ENCODE peak calls at places on chromosomes 11 and 22, in six cellular contexts. One of them, this sample, is unnamed. For H3K4me1 and H3K9me3, the result is how much of the 10 kb centered on the place peaks cover.

GRCh38 chr22:30371321-30371720 is 14.5 kb downstream of the CCDC157 start:
- DNase-seq in GM23248: no peak
- DNase-seq in CD8-positive, alpha-beta memory T cell: no peak
- DNase-seq in Caco-2: no peak
- DNase-seq in CD4-positive, alpha-beta memory T cell: no peak
- DNase-seq in IMR-90: no peak
- DNase-seq in this sample: no peak

GRCh38 chr11:45143494-45143893 is 2.9 kb upstream of the PRDM11 start:
- DNase-seq in IMR-90: no peak
- DNase-seq in CD8-positive, alpha-beta memory T cell: no peak
- DNase-seq in GM23248: no peak
- DNase-seq in Caco-2: no peak
- DNase-seq in CD4-positive, alpha-beta memory T cell: no peak
- DNase-seq in this sample: no peak

GRCh38 chr11:120715239-120715638 is 203.7 kb downstream of the GRIK4 start:
- DNase-seq in IMR-90: no peak
- DNase-seq in GM23248: peak
- DNase-seq in CD4-positive, alpha-beta memory T cell: no peak
- DNase-seq in CD8-positive, alpha-beta memory T cell: no peak
- DNase-seq in Caco-2: no peak
- DNase-seq in this sample: no peak

GRCh38 chr11:67025750-67026149 is 2.8 kb downstream of the SYT12 start:
- DNase-seq in GM23248: no peak
- DNase-seq in CD4-positive, alpha-beta memory T cell: no peak
- DNase-seq in IMR-90: no peak
- DNase-seq in Caco-2: no peak
- DNase-seq in CD8-positive, alpha-beta memory T cell: no peak
- DNase-seq in this sample: no peak

GRCh38 chr22:32620992-32621391 is 146.4 kb downstream of the FBXO7 start:
- DNase-seq in IMR-90: no peak
- DNase-seq in CD4-positive, alpha-beta memory T cell: no peak
- DNase-seq in CD8-positive, alpha-beta memory T cell: no peak
- DNase-seq in GM23248: no peak
- DNase-seq in Caco-2: no peak
- DNase-seq in this sample: no peak

GRCh38 chr11:821513-822371 is 3.0 kb downstream of the PNPLA2 start:
- DNase-seq in IMR-90: no peak
- DNase-seq in CD4-positive, alpha-beta memory T cell: no peak
- DNase-seq in CD8-positive, alpha-beta memory T cell: no peak
- DNase-seq in Caco-2: no peak
- DNase-seq in GM23248: no peak
- DNase-seq in this sample: no peak

GRCh38 chr11:100863080-100863581 is 176.0 kb downstream of the ARHGAP42 start:
- DNase-seq in IMR-90: peak
- DNase-seq in Caco-2: no peak
- DNase-seq in CD4-positive, alpha-beta memory T cell: no peak
- DNase-seq in GM23248: peak
- DNase-seq in CD8-positive, alpha-beta memory T cell: no peak
- DNase-seq in this sample: no peak

GRCh38 chr11:120566176-120566575 is 54.6 kb downstream of the GRIK4 start:
- DNase-seq in CD8-positive, alpha-beta memory T cell: no peak
- DNase-seq in CD4-positive, alpha-beta memory T cell: no peak
- DNase-seq in IMR-90: peak
- DNase-seq in Caco-2: peak
- DNase-seq in GM23248: peak
- DNase-seq in this sample: no peak

GRCh38 chr11:121372671-121373429 is 79.3 kb upstream of the SORL1 start:
- DNase-seq in CD8-positive, alpha-beta memory T cell: peak
- DNase-seq in GM23248: no peak
- DNase-seq in CD4-positive, alpha-beta memory T cell: no peak
- DNase-seq in IMR-90: no peak
- DNase-seq in Caco-2: no peak
- DNase-seq in this sample: peak

GRCh38 chr22:30873086-30873650 is 95.4 kb downstream of the MORC2 start:
- DNase-seq in CD4-positive, alpha-beta memory T cell: no peak
- DNase-seq in IMR-90: no peak
- DNase-seq in Caco-2: no peak
- DNase-seq in CD8-positive, alpha-beta memory T cell: no peak
- DNase-seq in GM23248: no peak
- DNase-seq in this sample: no peak

GRCh38 chr22:23613193-23613973 is 18.7 kb downstream of the DRICH1 start:
- DNase-seq in CD4-positive, alpha-beta memory T cell: no peak
- DNase-seq in CD8-positive, alpha-beta memory T cell: no peak
- DNase-seq in Caco-2: no peak
- DNase-seq in GM23248: peak
- DNase-seq in IMR-90: peak
- DNase-seq in this sample: no peak

GRCh38 chr11:132220464-132220863 is 850.0 kb downstream of the NTM start:
- DNase-seq in CD4-positive, alpha-beta memory T cell: no peak
- DNase-seq in CD8-positive, alpha-beta memory T cell: no peak
- DNase-seq in IMR-90: peak
- DNase-seq in GM23248: peak
- DNase-seq in Caco-2: no peak
- DNase-seq in this sample: no peak

GRCh38 chr22:42328130-42328821 is 57.8 kb upstream of the TCF20 start:
- DNase-seq in CD4-positive, alpha-beta memory T cell: no peak
- DNase-seq in IMR-90: no peak
- DNase-seq in Caco-2: no peak
- DNase-seq in CD8-positive, alpha-beta memory T cell: no peak
- DNase-seq in GM23248: no peak
- DNase-seq in this sample: no peak

GRCh38 chr11:115627071-115627470 is 122.9 kb upstream of the CADM1 start:
- DNase-seq in CD4-positive, alpha-beta memory T cell: no peak
- DNase-seq in Caco-2: no peak
- DNase-seq in CD8-positive, alpha-beta memory T cell: no peak
- DNase-seq in GM23248: no peak
- DNase-seq in IMR-90: no peak
- DNase-seq in this sample: no peak

GRCh38 chr11:112016088-112016764 is 9.0 kb upstream of the DLAT start:
- DNase-seq in GM23248: peak
- DNase-seq in IMR-90: peak
- DNase-seq in Caco-2: no peak
- DNase-seq in CD8-positive, alpha-beta memory T cell: no peak
- DNase-seq in CD4-positive, alpha-beta memory T cell: no peak
- DNase-seq in this sample: no peak

GRCh38 chr11:120964857-120965256 is 59.0 kb upstream of the TBCEL start:
- DNase-seq in CD4-positive, alpha-beta memory T cell: no peak
- DNase-seq in IMR-90: peak
- DNase-seq in GM23248: peak
- DNase-seq in Caco-2: no peak
- DNase-seq in CD8-positive, alpha-beta memory T cell: no peak
- DNase-seq in this sample: no peak

GRCh38 chr22:44207981-44208317 is 27.2 kb downstream of the PARVG start:
- DNase-seq in CD4-positive, alpha-beta memory T cell: no peak
- DNase-seq in CD8-positive, alpha-beta memory T cell: no peak
- DNase-seq in IMR-90: no peak
- DNase-seq in Caco-2: no peak
- DNase-seq in GM23248: no peak
- DNase-seq in this sample: no peak

GRCh38 chr11:57679396-57679795 is 11.5 kb downstream of the ZDHHC5 start:
- DNase-seq in Caco-2: no peak
- DNase-seq in GM23248: no peak
- DNase-seq in CD8-positive, alpha-beta memory T cell: no peak
- DNase-seq in CD4-positive, alpha-beta memory T cell: no peak
- DNase-seq in IMR-90: no peak
- DNase-seq in this sample: no peak

GRCh38 chr11:87895021-87895420 is 280.2 kb downstream of the RAB38 start:
- DNase-seq in CD8-positive, alpha-beta memory T cell: no peak
- DNase-seq in CD4-positive, alpha-beta memory T cell: no peak
- DNase-seq in Caco-2: no peak
- DNase-seq in GM23248: no peak
- DNase-seq in IMR-90: no peak
- DNase-seq in this sample: no peak

GRCh38 chr11:88424881-88425280 is 87.3 kb upstream of the CTSC start:
- DNase-seq in CD4-positive, alpha-beta memory T cell: no peak
- DNase-seq in CD8-positive, alpha-beta memory T cell: no peak
- DNase-seq in IMR-90: no peak
- DNase-seq in Caco-2: no peak
- DNase-seq in GM23248: no peak
- DNase-seq in this sample: no peak

GRCh38 chr11:96215094-96215782 is 127.8 kb downstream of the MAML2 start:
- DNase-seq in IMR-90: peak
- DNase-seq in GM23248: peak
- DNase-seq in CD4-positive, alpha-beta memory T cell: peak
- DNase-seq in CD8-positive, alpha-beta memory T cell: peak
- DNase-seq in Caco-2: no peak
- DNase-seq in this sample: peak

GRCh38 chr11:70464509-70465361 is 66.4 kb downstream of the CTTN start:
- DNase-seq in GM23248: no peak
- DNase-seq in IMR-90: no peak
- DNase-seq in CD4-positive, alpha-beta memory T cell: no peak
- DNase-seq in CD8-positive, alpha-beta memory T cell: no peak
- DNase-seq in Caco-2: no peak
- DNase-seq in this sample: no peak

GRCh38 chr11:61195710-61196109 is 7.6 kb upstream of the PGA3 start:
- DNase-seq in CD4-positive, alpha-beta memory T cell: no peak
- DNase-seq in IMR-90: no peak
- DNase-seq in CD8-positive, alpha-beta memory T cell: no peak
- DNase-seq in GM23248: no peak
- DNase-seq in Caco-2: no peak
- DNase-seq in this sample: no peak

GRCh38 chr11:63841554-63841953 is 2.6 kb downstream of the MARK2 start:
- DNase-seq in CD8-positive, alpha-beta memory T cell: peak
- DNase-seq in CD4-positive, alpha-beta memory T cell: no peak
- DNase-seq in GM23248: peak
- DNase-seq in IMR-90: peak
- DNase-seq in Caco-2: no peak
- DNase-seq in this sample: no peak
- H3K4me1 ChIP-seq in CD8-positive, alpha-beta memory T cell: half or more
- H3K4me1 ChIP-seq in CD4-positive, alpha-beta memory T cell: half or more
- H3K4me1 ChIP-seq in GM23248: under half
- H3K4me1 ChIP-seq in IMR-90: under half
- H3K4me1 ChIP-seq in Caco-2: half or more
- H3K4me1 ChIP-seq in this sample: half or more

GRCh38 chr22:50640857-50641647 is 13.1 kb upstream of the ARSA start:
- DNase-seq in GM23248: no peak
- DNase-seq in CD8-positive, alpha-beta memory T cell: no peak
- DNase-seq in CD4-positive, alpha-beta memory T cell: no peak
- DNase-seq in IMR-90: no peak
- DNase-seq in Caco-2: no peak
- DNase-seq in this sample: no peak
- H3K4me3 ChIP-seq in GM23248: no peak
- H3K4me3 ChIP-seq in CD8-positive, alpha-beta memory T cell: no peak
- H3K4me3 ChIP-seq in CD4-positive, alpha-beta memory T cell: no peak
- H3K4me3 ChIP-seq in IMR-90: no peak
- H3K4me3 ChIP-seq in Caco-2: no peak
- H3K4me3 ChIP-seq in this sample: no peak

GRCh38 chr22:49487950-49488349 is 339.7 kb downstream of the BRD1 start:
- DNase-seq in CD8-positive, alpha-beta memory T cell: no peak
- DNase-seq in Caco-2: peak
- DNase-seq in GM23248: no peak
- DNase-seq in CD4-positive, alpha-beta memory T cell: no peak
- DNase-seq in IMR-90: no peak
- DNase-seq in this sample: no peak

GRCh38 chr22:49488943-49489342 is 338.7 kb downstream of the BRD1 start:
- DNase-seq in GM23248: no peak
- DNase-seq in CD4-positive, alpha-beta memory T cell: no peak
- DNase-seq in Caco-2: no peak
- DNase-seq in IMR-90: no peak
- DNase-seq in CD8-positive, alpha-beta memory T cell: no peak
- DNase-seq in this sample: no peak

GRCh38 chr22:49490692-49491091 is 337.0 kb downstream of the BRD1 start:
- DNase-seq in CD8-positive, alpha-beta memory T cell: no peak
- DNase-seq in IMR-90: no peak
- DNase-seq in GM23248: no peak
- DNase-seq in CD4-positive, alpha-beta memory T cell: no peak
- DNase-seq in Caco-2: no peak
- DNase-seq in this sample: no peak

GRCh38 chr22:49491221-49491635 is 336.4 kb downstream of the BRD1 start:
- DNase-seq in Caco-2: no peak
- DNase-seq in IMR-90: no peak
- DNase-seq in CD4-positive, alpha-beta memory T cell: no peak
- DNase-seq in GM23248: no peak
- DNase-seq in CD8-positive, alpha-beta memory T cell: no peak
- DNase-seq in this sample: no peak

DNA sequence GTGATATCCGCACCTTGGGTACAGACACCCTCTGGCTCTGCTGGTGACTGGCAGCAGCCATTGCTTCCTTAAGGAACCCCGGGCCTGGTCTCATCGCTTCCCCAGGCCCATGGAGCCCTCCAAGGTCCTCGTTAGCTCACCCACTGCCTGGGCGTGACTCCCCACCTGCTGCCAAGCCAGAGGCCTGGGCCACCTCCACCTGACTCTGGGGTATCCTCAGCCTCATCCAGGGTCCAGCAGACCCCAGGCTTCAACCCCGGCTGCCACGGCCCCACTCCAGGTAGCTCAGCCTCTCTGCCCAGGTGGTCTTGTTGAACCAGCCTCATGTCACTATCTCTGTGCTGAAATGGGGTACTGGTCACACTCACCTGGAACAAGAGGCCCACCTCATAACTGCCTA is 337.9 kb downstream of the BRD1 start:
- DNase-seq in GM23248: no peak
- DNase-seq in Caco-2: no peak
- DNase-seq in CD8-positive, alpha-beta memory T cell: no peak
- DNase-seq in IMR-90: no peak
- DNase-seq in CD4-positive, alpha-beta memory T cell: no peak
- DNase-seq in this sample: no peak
- H3K9me3 ChIP-seq in GM23248: under half
- H3K9me3 ChIP-seq in Caco-2: under half
- H3K9me3 ChIP-seq in CD8-positive, alpha-beta memory T cell: under half
- H3K9me3 ChIP-seq in IMR-90: under half
- H3K9me3 ChIP-seq in CD4-positive, alpha-beta memory T cell: under half
- H3K9me3 ChIP-seq in this sample: under half

GRCh38 chr11:77407613-77408012 is 66.3 kb downstream of the PAK1 start:
- DNase-seq in IMR-90: peak
- DNase-seq in CD8-positive, alpha-beta memory T cell: no peak
- DNase-seq in Caco-2: no peak
- DNase-seq in CD4-positive, alpha-beta memory T cell: no peak
- DNase-seq in GM23248: peak
- DNase-seq in this sample: no peak

GRCh38 chr11:77411238-77411637 is 62.7 kb downstream of the PAK1 start:
- DNase-seq in Caco-2: no peak
- DNase-seq in CD4-positive, alpha-beta memory T cell: peak
- DNase-seq in IMR-90: peak
- DNase-seq in CD8-positive, alpha-beta memory T cell: no peak
- DNase-seq in GM23248: peak
- DNase-seq in this sample: peak

GRCh38 chr11:77410076-77410827 is 63.6 kb downstream of the PAK1 start:
- DNase-seq in CD8-positive, alpha-beta memory T cell: no peak
- DNase-seq in CD4-positive, alpha-beta memory T cell: no peak
- DNase-seq in IMR-90: no peak
- DNase-seq in Caco-2: no peak
- DNase-seq in GM23248: no peak
- DNase-seq in this sample: no peak

GRCh38 chr11:77406396-77406795 is 67.5 kb downstream of the PAK1 start:
- DNase-seq in IMR-90: no peak
- DNase-seq in Caco-2: no peak
- DNase-seq in CD4-positive, alpha-beta memory T cell: no peak
- DNase-seq in CD8-positive, alpha-beta memory T cell: no peak
- DNase-seq in GM23248: no peak
- DNase-seq in this sample: no peak

DNA sequence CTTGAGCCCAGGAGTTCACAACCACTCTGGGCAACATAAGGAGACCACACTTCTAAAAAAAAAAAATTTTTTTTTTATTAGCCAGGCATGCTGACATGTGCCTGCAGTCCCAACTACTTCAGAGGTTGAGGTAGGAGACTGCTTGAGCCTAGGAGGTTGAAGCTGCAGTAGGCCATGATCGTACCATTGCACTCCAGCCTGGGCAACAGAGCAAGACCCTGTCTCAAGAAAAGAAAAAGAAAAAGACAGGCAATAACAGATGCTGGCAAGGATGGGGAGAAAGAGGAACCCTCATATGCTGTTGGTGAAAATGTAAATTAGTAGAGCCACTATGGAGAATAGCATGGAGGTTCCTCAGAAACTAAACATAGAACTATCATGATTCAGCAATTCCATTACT is 64.8 kb downstream of the PAK1 start:
- DNase-seq in IMR-90: no peak
- DNase-seq in Caco-2: no peak
- DNase-seq in GM23248: no peak
- DNase-seq in CD4-positive, alpha-beta memory T cell: no peak
- DNase-seq in CD8-positive, alpha-beta memory T cell: no peak
- DNase-seq in this sample: no peak
- H3K4me1 ChIP-seq in IMR-90: under half
- H3K4me1 ChIP-seq in Caco-2: under half
- H3K4me1 ChIP-seq in GM23248: under half
- H3K4me1 ChIP-seq in CD4-positive, alpha-beta memory T cell: under half
- H3K4me1 ChIP-seq in CD8-positive, alpha-beta memory T cell: under half
- H3K4me1 ChIP-seq in this sample: under half

This sample was measured in CD4-positive, CD25-positive, alpha-beta regulatory T cell.